ENCODE peak calls at places on chromosomes 12 and 14, in ten cellular contexts. One of them, this sample, is unnamed. For H3K27me3, the result is how much of the 10 kb centered on the place peaks cover.

GRCh38 chr14:51600658-51601057 is 51.1 kb upstream of the FRMD6 start:
- DNase-seq in cardiac muscle cell: no peak
- DNase-seq in heart right ventricle: no peak
- DNase-seq in IMR-90: no peak
- DNase-seq in right atrium auricular region: no peak
- DNase-seq in HepG2: no peak
- DNase-seq in left ventricle myocardium inferior: no peak
- DNase-seq in mammary epithelial cell: no peak
- DNase-seq in lower lobe of right lung: no peak
- DNase-seq in ovary: no peak
- DNase-seq in this sample: no peak

GRCh38 chr12:113932411-113933196 is 33.5 kb downstream of the RBM19 start:
- DNase-seq in cardiac muscle cell: peak
- DNase-seq in heart right ventricle: no peak
- DNase-seq in IMR-90: peak
- DNase-seq in right atrium auricular region: no peak
- DNase-seq in HepG2: peak
- DNase-seq in left ventricle myocardium inferior: no peak
- DNase-seq in mammary epithelial cell: no peak
- DNase-seq in lower lobe of right lung: no peak
- DNase-seq in ovary: peak
- DNase-seq in this sample: no peak

GRCh38 chr14:53929871-53930685 is 26.5 kb downstream of the BMP4 start:
- DNase-seq in cardiac muscle cell: no peak
- DNase-seq in heart right ventricle: no peak
- DNase-seq in IMR-90: no peak
- DNase-seq in right atrium auricular region: no peak
- DNase-seq in HepG2: no peak
- DNase-seq in left ventricle myocardium inferior: no peak
- DNase-seq in mammary epithelial cell: peak
- DNase-seq in lower lobe of right lung: no peak
- DNase-seq in ovary: no peak
- DNase-seq in this sample: no peak

GRCh38 chr12:53379389-53380103 is 430 bp upstream of the SP1 start:
- DNase-seq in cardiac muscle cell: peak
- DNase-seq in heart right ventricle: peak
- DNase-seq in IMR-90: peak
- DNase-seq in right atrium auricular region: peak
- DNase-seq in HepG2: peak
- DNase-seq in left ventricle myocardium inferior: peak
- DNase-seq in mammary epithelial cell: peak
- DNase-seq in lower lobe of right lung: peak
- DNase-seq in ovary: peak
- DNase-seq in this sample: peak

GRCh38 chr14:24428628-24429394 is 657 bp downstream of the CBLN3 start:
- DNase-seq in cardiac muscle cell: no peak
- DNase-seq in heart right ventricle: no peak
- DNase-seq in IMR-90: no peak
- DNase-seq in right atrium auricular region: no peak
- DNase-seq in HepG2: no peak
- DNase-seq in left ventricle myocardium inferior: no peak
- DNase-seq in mammary epithelial cell: no peak
- DNase-seq in lower lobe of right lung: no peak
- DNase-seq in ovary: peak
- DNase-seq in this sample: no peak

GRCh38 chr14:73058923-73059311 is 583 bp downstream of the RBM25 start:
- DNase-seq in cardiac muscle cell: peak
- DNase-seq in heart right ventricle: peak
- DNase-seq in IMR-90: peak
- DNase-seq in right atrium auricular region: peak
- DNase-seq in HepG2: peak
- DNase-seq in left ventricle myocardium inferior: peak
- DNase-seq in mammary epithelial cell: peak
- DNase-seq in lower lobe of right lung: peak
- DNase-seq in ovary: no peak
- DNase-seq in this sample: no peak

GRCh38 chr12:5581616-5582367 is 149.9 kb downstream of the NTF3 start:
- DNase-seq in cardiac muscle cell: peak
- DNase-seq in heart right ventricle: peak
- DNase-seq in IMR-90: no peak
- DNase-seq in right atrium auricular region: peak
- DNase-seq in HepG2: no peak
- DNase-seq in left ventricle myocardium inferior: peak
- DNase-seq in mammary epithelial cell: no peak
- DNase-seq in lower lobe of right lung: no peak
- DNase-seq in ovary: no peak
- DNase-seq in this sample: no peak

GRCh38 chr14:106879241-106879640 is 1352.9 kb downstream of the TMEM121 start:
- DNase-seq in cardiac muscle cell: no peak
- DNase-seq in heart right ventricle: no peak
- DNase-seq in IMR-90: no peak
- DNase-seq in right atrium auricular region: no peak
- DNase-seq in HepG2: peak
- DNase-seq in left ventricle myocardium inferior: no peak
- DNase-seq in mammary epithelial cell: peak
- DNase-seq in lower lobe of right lung: peak
- DNase-seq in ovary: peak
- DNase-seq in this sample: peak

GRCh38 chr14:30272848-30273563 is 286.0 kb upstream of the G2E3 start:
- DNase-seq in cardiac muscle cell: no peak
- DNase-seq in heart right ventricle: no peak
- DNase-seq in IMR-90: no peak
- DNase-seq in right atrium auricular region: no peak
- DNase-seq in HepG2: no peak
- DNase-seq in left ventricle myocardium inferior: no peak
- DNase-seq in mammary epithelial cell: no peak
- DNase-seq in lower lobe of right lung: no peak
- DNase-seq in ovary: no peak
- DNase-seq in this sample: no peak

GRCh38 chr12:46661161-46661845 is 164.5 kb downstream of the SLC38A4 start:
- DNase-seq in cardiac muscle cell: peak
- DNase-seq in heart right ventricle: peak
- DNase-seq in IMR-90: peak
- DNase-seq in right atrium auricular region: no peak
- DNase-seq in HepG2: peak
- DNase-seq in left ventricle myocardium inferior: no peak
- DNase-seq in mammary epithelial cell: peak
- DNase-seq in lower lobe of right lung: no peak
- DNase-seq in ovary: no peak
- DNase-seq in this sample: peak

GRCh38 chr14:105525326-105525725 is 1.1 kb upstream of the TMEM121 start:
- DNase-seq in cardiac muscle cell: no peak
- DNase-seq in heart right ventricle: no peak
- DNase-seq in IMR-90: no peak
- DNase-seq in right atrium auricular region: no peak
- DNase-seq in HepG2: no peak
- DNase-seq in left ventricle myocardium inferior: no peak
- DNase-seq in mammary epithelial cell: no peak
- DNase-seq in lower lobe of right lung: no peak
- DNase-seq in ovary: no peak
- DNase-seq in this sample: no peak

GRCh38 chr12:20127401-20127800 is 240.9 kb upstream of the PDE3A start:
- DNase-seq in cardiac muscle cell: peak
- DNase-seq in heart right ventricle: no peak
- DNase-seq in IMR-90: no peak
- DNase-seq in right atrium auricular region: no peak
- DNase-seq in HepG2: no peak
- DNase-seq in left ventricle myocardium inferior: no peak
- DNase-seq in mammary epithelial cell: no peak
- DNase-seq in lower lobe of right lung: no peak
- DNase-seq in ovary: no peak
- DNase-seq in this sample: no peak

GRCh38 chr12:34397591-34398365 is 375.5 kb downstream of the ALG10 start:
- DNase-seq in cardiac muscle cell: no peak
- DNase-seq in heart right ventricle: peak
- DNase-seq in IMR-90: no peak
- DNase-seq in right atrium auricular region: peak
- DNase-seq in HepG2: no peak
- DNase-seq in left ventricle myocardium inferior: peak
- DNase-seq in mammary epithelial cell: no peak
- DNase-seq in lower lobe of right lung: peak
- DNase-seq in ovary: peak
- DNase-seq in this sample: no peak

GRCh38 chr14:56333361-56334279 is 215.4 kb downstream of the PELI2 start:
- DNase-seq in cardiac muscle cell: peak
- DNase-seq in heart right ventricle: no peak
- DNase-seq in IMR-90: peak
- DNase-seq in right atrium auricular region: no peak
- DNase-seq in HepG2: peak
- DNase-seq in left ventricle myocardium inferior: no peak
- DNase-seq in mammary epithelial cell: peak
- DNase-seq in lower lobe of right lung: no peak
- DNase-seq in ovary: no peak
- DNase-seq in this sample: no peak

GRCh38 chr14:105884808-105885281 is 358.5 kb downstream of the TMEM121 start:
- DNase-seq in cardiac muscle cell: no peak
- DNase-seq in heart right ventricle: no peak
- DNase-seq in IMR-90: no peak
- DNase-seq in right atrium auricular region: no peak
- DNase-seq in HepG2: no peak
- DNase-seq in left ventricle myocardium inferior: no peak
- DNase-seq in mammary epithelial cell: no peak
- DNase-seq in lower lobe of right lung: peak
- DNase-seq in ovary: peak
- DNase-seq in this sample: no peak

GRCh38 chr12:116693259-116694227 is 44.3 kb downstream of the SPRING1 start:
- DNase-seq in cardiac muscle cell: no peak
- DNase-seq in heart right ventricle: no peak
- DNase-seq in IMR-90: no peak
- DNase-seq in right atrium auricular region: no peak
- DNase-seq in HepG2: peak
- DNase-seq in left ventricle myocardium inferior: no peak
- DNase-seq in mammary epithelial cell: no peak
- DNase-seq in lower lobe of right lung: no peak
- DNase-seq in ovary: no peak
- DNase-seq in this sample: no peak
- H3K27me3 ChIP-seq in cardiac muscle cell: under half
- H3K27me3 ChIP-seq in heart right ventricle: under half
- H3K27me3 ChIP-seq in IMR-90: half or more
- H3K27me3 ChIP-seq in right atrium auricular region: under half
- H3K27me3 ChIP-seq in HepG2: under half
- H3K27me3 ChIP-seq in left ventricle myocardium inferior: under half
- H3K27me3 ChIP-seq in mammary epithelial cell: under half
- H3K27me3 ChIP-seq in lower lobe of right lung: under half
- H3K27me3 ChIP-seq in ovary: under half
- H3K27me3 ChIP-seq in this sample: under half

DNA sequence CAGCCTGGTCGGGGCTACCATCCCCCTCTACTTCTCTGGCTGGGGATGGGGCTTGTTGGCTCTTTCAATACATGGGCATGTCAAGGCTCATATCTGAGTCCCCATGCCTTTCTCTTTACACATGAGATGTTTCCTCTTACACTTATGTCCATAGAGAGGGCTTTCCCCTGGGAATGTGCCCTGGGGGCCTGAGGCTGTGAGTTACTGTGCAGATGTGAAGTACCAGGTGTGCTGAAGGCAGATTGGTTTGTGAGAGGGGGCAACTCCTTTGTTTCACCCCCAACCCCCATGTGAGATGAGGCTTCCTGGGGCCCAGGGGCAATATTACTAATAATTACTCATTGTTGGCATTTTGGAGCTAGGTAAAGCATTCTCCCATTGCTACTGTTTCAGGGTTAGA is 32.8 kb downstream of the NRXN3 start:
- DNase-seq in cardiac muscle cell: no peak
- DNase-seq in heart right ventricle: no peak
- DNase-seq in IMR-90: no peak
- DNase-seq in right atrium auricular region: no peak
- DNase-seq in HepG2: no peak
- DNase-seq in left ventricle myocardium inferior: no peak
- DNase-seq in mammary epithelial cell: peak
- DNase-seq in lower lobe of right lung: no peak
- DNase-seq in ovary: no peak
- DNase-seq in this sample: no peak
- H3K4me3 ChIP-seq in cardiac muscle cell: no peak
- H3K4me3 ChIP-seq in heart right ventricle: no peak
- H3K4me3 ChIP-seq in IMR-90: no peak
- H3K4me3 ChIP-seq in right atrium auricular region: no peak
- H3K4me3 ChIP-seq in HepG2: no peak
- H3K4me3 ChIP-seq in left ventricle myocardium inferior: no peak
- H3K4me3 ChIP-seq in mammary epithelial cell: no peak
- H3K4me3 ChIP-seq in lower lobe of right lung: no peak
- H3K4me3 ChIP-seq in ovary: no peak
- H3K4me3 ChIP-seq in this sample: no peak

DNA sequence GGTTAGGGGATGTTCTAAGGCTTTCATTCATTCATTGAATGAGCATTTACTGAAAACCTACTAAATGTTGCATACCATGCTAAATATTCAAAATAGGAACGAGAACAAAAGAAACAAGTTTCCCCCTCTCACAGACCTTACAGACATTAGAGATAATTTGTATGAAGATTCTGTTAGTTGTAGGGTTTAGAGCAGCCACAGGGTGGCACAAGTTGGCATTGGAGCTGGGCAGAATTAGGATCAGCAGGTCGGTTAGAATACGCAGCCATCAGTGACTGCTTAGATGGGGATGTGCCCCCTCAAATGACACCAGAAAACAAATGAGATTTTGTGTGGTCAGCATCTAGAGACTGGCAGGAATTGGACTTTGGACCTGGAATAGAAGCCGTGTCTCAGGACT is 166.3 kb upstream of the DAAM1 start:
- DNase-seq in cardiac muscle cell: no peak
- DNase-seq in heart right ventricle: no peak
- DNase-seq in IMR-90: no peak
- DNase-seq in right atrium auricular region: no peak
- DNase-seq in HepG2: no peak
- DNase-seq in left ventricle myocardium inferior: no peak
- DNase-seq in mammary epithelial cell: no peak
- DNase-seq in lower lobe of right lung: no peak
- DNase-seq in ovary: no peak
- DNase-seq in this sample: no peak
- TF ChIP-seq CTCF in cardiac muscle cell: peak
- TF ChIP-seq CTCF in heart right ventricle: no peak
- TF ChIP-seq CTCF in IMR-90: no peak
- TF ChIP-seq CTCF in right atrium auricular region: no peak
- TF ChIP-seq CTCF in HepG2: no peak
- TF ChIP-seq CTCF in left ventricle myocardium inferior: peak
- TF ChIP-seq CTCF in mammary epithelial cell: peak
- TF ChIP-seq CTCF in lower lobe of right lung: no peak
- TF ChIP-seq CTCF in ovary: no peak
- TF ChIP-seq CTCF in this sample: peak

DNA sequence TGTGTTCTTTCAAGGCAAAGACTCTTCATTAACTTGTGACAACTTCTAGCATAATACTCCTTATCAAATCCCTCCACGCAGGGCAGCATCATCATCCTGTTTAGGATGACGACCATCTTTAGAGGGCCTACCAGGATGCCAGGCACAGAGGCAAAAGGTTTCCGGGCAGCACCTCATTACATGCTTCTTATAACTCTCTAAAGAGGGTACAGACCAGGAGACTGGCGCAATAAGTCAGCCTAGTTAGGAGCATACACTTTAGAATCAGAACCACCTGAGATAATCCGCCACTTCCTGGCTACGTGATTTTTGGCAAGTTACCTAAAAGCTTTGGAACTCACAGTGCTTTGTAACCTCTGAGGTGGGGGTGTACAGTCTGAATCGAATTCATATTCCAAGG is 136.0 kb upstream of the NOS1 start:
- DNase-seq in cardiac muscle cell: no peak
- DNase-seq in heart right ventricle: no peak
- DNase-seq in IMR-90: no peak
- DNase-seq in right atrium auricular region: no peak
- DNase-seq in HepG2: no peak
- DNase-seq in left ventricle myocardium inferior: no peak
- DNase-seq in mammary epithelial cell: no peak
- DNase-seq in lower lobe of right lung: no peak
- DNase-seq in ovary: no peak
- DNase-seq in this sample: no peak
- H3K27me3 ChIP-seq in cardiac muscle cell: under half
- H3K27me3 ChIP-seq in heart right ventricle: under half
- H3K27me3 ChIP-seq in IMR-90: under half
- H3K27me3 ChIP-seq in right atrium auricular region: under half
- H3K27me3 ChIP-seq in HepG2: under half
- H3K27me3 ChIP-seq in left ventricle myocardium inferior: under half
- H3K27me3 ChIP-seq in mammary epithelial cell: under half
- H3K27me3 ChIP-seq in lower lobe of right lung: under half
- H3K27me3 ChIP-seq in ovary: under half
- H3K27me3 ChIP-seq in this sample: under half

This sample was measured in GM06990.